ENCODE peak calls at places on chromosomes 1 and 21, in six cellular contexts. One of them, this sample, is unnamed.

GRCh38 chr1:52159033-52159789 is 17.3 kb downstream of the ZFYVE9 start:
- DNase-seq in A549: no peak
- DNase-seq in GM12878: no peak
- DNase-seq in IMR-90: peak
- DNase-seq in HepG2: no peak
- DNase-seq in SK-N-SH: no peak
- DNase-seq in this sample: no peak

GRCh38 chr1:39230261-39231190 is 26.0 kb downstream of the MACF1 start:
- DNase-seq in SK-N-SH: no peak
- DNase-seq in IMR-90: no peak
- DNase-seq in HepG2: peak
- DNase-seq in A549: no peak
- DNase-seq in GM12878: peak
- DNase-seq in this sample: no peak

GRCh38 chr1:179781962-179782361 is 38.9 kb downstream of the FAM163A start:
- DNase-seq in A549: no peak
- DNase-seq in GM12878: no peak
- DNase-seq in IMR-90: peak
- DNase-seq in HepG2: no peak
- DNase-seq in SK-N-SH: peak
- DNase-seq in this sample: no peak

GRCh38 chr1:192544983-192545393 is 30.6 kb upstream of the RGS1 start:
- DNase-seq in IMR-90: peak
- DNase-seq in A549: peak
- DNase-seq in SK-N-SH: no peak
- DNase-seq in GM12878: peak
- DNase-seq in HepG2: no peak
- DNase-seq in this sample: no peak

GRCh38 chr1:145846191-145846590 is 761 bp downstream of the NUDT17 start:
- DNase-seq in SK-N-SH: peak
- DNase-seq in HepG2: peak
- DNase-seq in IMR-90: peak
- DNase-seq in GM12878: no peak
- DNase-seq in A549: peak
- DNase-seq in this sample: peak

GRCh38 chr1:237205400-237206064 is 163.5 kb downstream of the RYR2 start:
- DNase-seq in A549: no peak
- DNase-seq in GM12878: no peak
- DNase-seq in IMR-90: peak
- DNase-seq in HepG2: no peak
- DNase-seq in SK-N-SH: no peak
- DNase-seq in this sample: no peak

GRCh38 chr1:180863158-180863775 is 49.4 kb upstream of the KIAA1614 start:
- DNase-seq in SK-N-SH: peak
- DNase-seq in HepG2: peak
- DNase-seq in A549: peak
- DNase-seq in GM12878: no peak
- DNase-seq in IMR-90: peak
- DNase-seq in this sample: peak

GRCh38 chr1:220906561-220907334 is 27.5 kb downstream of the HLX start:
- DNase-seq in A549: peak
- DNase-seq in GM12878: no peak
- DNase-seq in HepG2: no peak
- DNase-seq in SK-N-SH: no peak
- DNase-seq in IMR-90: peak
- DNase-seq in this sample: no peak

GRCh38 chr1:88877382-88877825 is 14.0 kb downstream of the GTF2B start:
- DNase-seq in IMR-90: peak
- DNase-seq in GM12878: no peak
- DNase-seq in HepG2: peak
- DNase-seq in SK-N-SH: peak
- DNase-seq in A549: no peak
- DNase-seq in this sample: peak

GRCh38 chr21:34693192-34693810 is 24.5 kb downstream of the CLIC6 start:
- DNase-seq in GM12878: no peak
- DNase-seq in IMR-90: peak
- DNase-seq in A549: peak
- DNase-seq in HepG2: peak
- DNase-seq in SK-N-SH: peak
- DNase-seq in this sample: peak

GRCh38 chr1:39877231-39877778 is 6.0 kb downstream of the TRIT1 start:
- DNase-seq in HepG2: no peak
- DNase-seq in GM12878: no peak
- DNase-seq in SK-N-SH: no peak
- DNase-seq in A549: no peak
- DNase-seq in IMR-90: no peak
- DNase-seq in this sample: no peak

GRCh38 chr1:68174173-68175113 is 57.9 kb downstream of the WLS start:
- DNase-seq in IMR-90: peak
- DNase-seq in A549: peak
- DNase-seq in GM12878: no peak
- DNase-seq in HepG2: no peak
- DNase-seq in SK-N-SH: peak
- DNase-seq in this sample: no peak

GRCh38 chr21:36964832-36965719 is 1.4 kb downstream of the HLCS start:
- DNase-seq in HepG2: no peak
- DNase-seq in GM12878: no peak
- DNase-seq in A549: no peak
- DNase-seq in SK-N-SH: no peak
- DNase-seq in IMR-90: no peak
- DNase-seq in this sample: peak

GRCh38 chr1:167081594-167081993 is 8.6 kb downstream of the GPA33 start:
- DNase-seq in GM12878: no peak
- DNase-seq in IMR-90: no peak
- DNase-seq in A549: no peak
- DNase-seq in SK-N-SH: no peak
- DNase-seq in HepG2: no peak
- DNase-seq in this sample: no peak

GRCh38 chr1:22717038-22717758 is 6.6 kb downstream of the EPHB2 start:
- DNase-seq in A549: no peak
- DNase-seq in GM12878: no peak
- DNase-seq in IMR-90: no peak
- DNase-seq in HepG2: no peak
- DNase-seq in SK-N-SH: no peak
- DNase-seq in this sample: no peak

GRCh38 chr1:202439308-202439707 is 90.8 kb downstream of the PPP1R12B start:
- DNase-seq in GM12878: no peak
- DNase-seq in A549: no peak
- DNase-seq in HepG2: no peak
- DNase-seq in SK-N-SH: no peak
- DNase-seq in IMR-90: no peak
- DNase-seq in this sample: no peak

GRCh38 chr1:245398180-245398579 is 243.4 kb downstream of the KIF26B start:
- DNase-seq in SK-N-SH: no peak
- DNase-seq in GM12878: no peak
- DNase-seq in IMR-90: no peak
- DNase-seq in A549: no peak
- DNase-seq in HepG2: no peak
- DNase-seq in this sample: no peak

DNA sequence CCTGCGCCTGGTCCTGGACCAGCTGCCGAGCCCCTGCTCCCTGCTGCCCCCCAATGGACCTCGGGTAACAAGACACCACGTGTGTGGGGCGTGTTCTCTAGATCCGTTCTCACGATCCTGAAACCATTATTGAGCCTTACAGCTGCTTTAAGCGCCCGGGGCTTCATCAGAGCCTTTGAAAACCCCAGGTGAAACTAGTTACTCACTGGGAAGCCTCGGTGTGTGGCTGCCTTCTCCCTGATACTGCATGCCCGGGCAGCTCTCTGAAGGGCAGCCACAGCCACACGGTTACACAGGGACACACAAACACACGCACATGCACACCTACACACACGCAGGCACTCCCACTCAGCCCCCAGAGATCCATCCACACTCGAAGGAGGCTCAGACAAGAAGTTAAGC is 5.3 kb downstream of the HES2 start:
- DNase-seq in IMR-90: peak
- DNase-seq in A549: peak
- DNase-seq in SK-N-SH: peak
- DNase-seq in HepG2: peak
- DNase-seq in GM12878: peak
- DNase-seq in this sample: peak
- TF ChIP-seq SMC3 in IMR-90: peak
- TF ChIP-seq SMC3 in A549: no peak
- TF ChIP-seq SMC3 in SK-N-SH: peak
- TF ChIP-seq SMC3 in HepG2: no peak
- TF ChIP-seq SMC3 in GM12878: peak
- TF ChIP-seq SMC3 in this sample: peak

GRCh38 chr1:223423641-223424233 is 30.5 kb downstream of the CCDC185 start:
- DNase-seq in A549: no peak
- DNase-seq in GM12878: no peak
- DNase-seq in SK-N-SH: no peak
- DNase-seq in HepG2: no peak
- DNase-seq in IMR-90: peak
- DNase-seq in this sample: no peak
- TF ChIP-seq SMC3 in A549: no peak
- TF ChIP-seq SMC3 in GM12878: no peak
- TF ChIP-seq SMC3 in SK-N-SH: no peak
- TF ChIP-seq SMC3 in HepG2: no peak
- TF ChIP-seq SMC3 in IMR-90: no peak
- TF ChIP-seq SMC3 in this sample: no peak

DNA sequence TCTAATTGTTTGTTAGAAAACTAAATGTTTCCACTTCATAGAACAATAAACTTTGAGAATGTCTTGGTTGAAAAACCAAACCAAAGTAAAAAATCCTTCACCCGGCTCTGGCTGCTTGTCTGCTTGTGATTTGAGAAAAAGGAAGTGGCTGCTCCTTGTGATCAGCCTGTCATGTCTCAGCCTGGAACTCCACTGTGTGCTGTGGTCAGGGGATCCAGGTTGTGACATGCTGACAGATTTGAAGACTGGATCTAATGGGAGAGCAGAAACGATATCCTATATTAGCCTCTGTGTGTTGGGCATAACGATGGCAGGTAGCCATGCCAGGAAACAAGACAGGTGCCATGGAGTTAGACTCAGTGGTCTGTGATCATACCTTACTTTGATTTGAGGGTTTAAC is 40.9 kb downstream of the PEX14 start:
- DNase-seq in HepG2: no peak
- DNase-seq in GM12878: no peak
- DNase-seq in SK-N-SH: no peak
- DNase-seq in A549: no peak
- DNase-seq in IMR-90: no peak
- DNase-seq in this sample: no peak
- TF ChIP-seq SMC3 in HepG2: no peak
- TF ChIP-seq SMC3 in GM12878: no peak
- TF ChIP-seq SMC3 in SK-N-SH: no peak
- TF ChIP-seq SMC3 in A549: no peak
- TF ChIP-seq SMC3 in IMR-90: no peak
- TF ChIP-seq SMC3 in this sample: no peak

GRCh38 chr1:171218661-171219060 is 29.6 kb upstream of the FMO1 start:
- DNase-seq in SK-N-SH: no peak
- DNase-seq in IMR-90: no peak
- DNase-seq in A549: no peak
- DNase-seq in GM12878: no peak
- DNase-seq in HepG2: no peak
- DNase-seq in this sample: no peak
- TF ChIP-seq SMC3 in SK-N-SH: no peak
- TF ChIP-seq SMC3 in IMR-90: no peak
- TF ChIP-seq SMC3 in A549: no peak
- TF ChIP-seq SMC3 in GM12878: no peak
- TF ChIP-seq SMC3 in HepG2: no peak
- TF ChIP-seq SMC3 in this sample: no peak

GRCh38 chr1:210233495-210234253 is 1.1 kb downstream of the SERTAD4 start:
- DNase-seq in IMR-90: peak
- DNase-seq in HepG2: no peak
- DNase-seq in GM12878: no peak
- DNase-seq in SK-N-SH: peak
- DNase-seq in A549: peak
- DNase-seq in this sample: peak

GRCh38 chr1:210231846-210232523 is 611 bp upstream of the SERTAD4 start:
- DNase-seq in A549: no peak
- DNase-seq in GM12878: no peak
- DNase-seq in SK-N-SH: peak
- DNase-seq in IMR-90: no peak
- DNase-seq in HepG2: no peak
- DNase-seq in this sample: no peak

GRCh38 chr1:210233216-210233494 is 559 bp downstream of the SERTAD4 start:
- DNase-seq in HepG2: no peak
- DNase-seq in GM12878: no peak
- DNase-seq in A549: no peak
- DNase-seq in SK-N-SH: peak
- DNase-seq in IMR-90: no peak
- DNase-seq in this sample: no peak

GRCh38 chr1:210234254-210234747 is 1.7 kb downstream of the SERTAD4 start:
- DNase-seq in IMR-90: no peak
- DNase-seq in SK-N-SH: no peak
- DNase-seq in HepG2: no peak
- DNase-seq in A549: no peak
- DNase-seq in GM12878: no peak
- DNase-seq in this sample: no peak

GRCh38 chr1:210232524-210233215 is at the start of gene SERTAD4:
- DNase-seq in HepG2: no peak
- DNase-seq in IMR-90: no peak
- DNase-seq in SK-N-SH: peak
- DNase-seq in GM12878: no peak
- DNase-seq in A549: peak
- DNase-seq in this sample: no peak
- TF ChIP-seq SMC3 in HepG2: no peak
- TF ChIP-seq SMC3 in IMR-90: no peak
- TF ChIP-seq SMC3 in SK-N-SH: no peak
- TF ChIP-seq SMC3 in GM12878: no peak
- TF ChIP-seq SMC3 in A549: no peak
- TF ChIP-seq SMC3 in this sample: no peak

DNA sequence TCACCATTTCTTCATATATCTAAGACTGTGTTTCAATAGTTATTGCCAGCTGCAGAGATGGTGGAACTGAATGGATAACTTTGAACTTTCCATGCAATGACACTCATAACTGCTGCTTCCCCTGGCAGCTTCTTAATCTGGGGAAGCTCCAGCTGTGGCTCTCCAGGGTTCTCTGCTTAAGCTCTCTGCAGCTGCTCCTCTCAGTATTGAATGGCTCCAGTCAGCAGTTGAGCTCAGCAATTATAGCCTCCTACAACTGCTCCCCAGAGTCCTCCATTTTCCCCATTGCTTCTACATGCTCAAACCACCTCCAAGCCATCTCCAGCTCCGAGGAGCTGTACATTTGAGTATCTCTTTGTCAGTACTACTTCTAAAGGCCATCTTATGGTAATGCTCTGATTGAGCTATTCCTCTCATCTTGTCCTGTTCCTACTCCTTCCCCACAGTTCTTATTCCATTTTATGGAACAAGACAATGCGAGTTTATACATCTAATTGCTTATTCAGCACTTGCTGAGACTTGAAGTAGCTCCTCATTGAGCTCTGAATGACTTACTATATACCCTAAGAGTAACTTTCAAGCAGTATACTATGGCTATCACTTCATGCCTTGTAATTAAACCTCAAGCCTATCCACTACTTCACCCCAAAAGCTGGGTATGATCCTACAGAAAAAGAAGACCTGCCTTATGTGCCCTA is 362.4 kb downstream of the NEGR1 start:
- DNase-seq in IMR-90: no peak
- DNase-seq in A549: no peak
- DNase-seq in GM12878: no peak
- DNase-seq in SK-N-SH: no peak
- DNase-seq in HepG2: no peak
- DNase-seq in this sample: no peak
- TF ChIP-seq SMC3 in IMR-90: no peak
- TF ChIP-seq SMC3 in A549: no peak
- TF ChIP-seq SMC3 in GM12878: no peak
- TF ChIP-seq SMC3 in SK-N-SH: no peak
- TF ChIP-seq SMC3 in HepG2: no peak
- TF ChIP-seq SMC3 in this sample: no peak